ENCODE peak calls at places on chromosomes 6 and 20, in six cellular contexts. One of them, this sample, is unnamed.

GRCh38 chr6:81981812-81982211 is 229.3 kb upstream of the TENT5A start:
- DNase-seq in left ventricle myocardium inferior: no peak
- DNase-seq in HT1080: peak
- DNase-seq in stimulated activated naive B cell treated with anti-CD40 and anti-IgM and Interleukin-4, amounts not matched to agents 10 μg/mL and 1 μg/mL and 100 μg/mL, for 72 hours: no peak
- DNase-seq in activated naive CD4-positive, alpha-beta T cell: no peak
- DNase-seq in BJ: peak
- DNase-seq in this sample: peak

GRCh38 chr20:796916-797315 is 28.6 kb upstream of the SLC52A3 start:
- DNase-seq in HT1080: no peak
- DNase-seq in activated naive CD4-positive, alpha-beta T cell: no peak
- DNase-seq in BJ: no peak
- DNase-seq in left ventricle myocardium inferior: no peak
- DNase-seq in stimulated activated naive B cell treated with anti-CD40 and anti-IgM and Interleukin-4, amounts not matched to agents 10 μg/mL and 1 μg/mL and 100 μg/mL, for 72 hours: no peak
- DNase-seq in this sample: no peak

GRCh38 chr20:63232235-63233060 is 3.3 kb upstream of the BIRC7 start:
- DNase-seq in left ventricle myocardium inferior: no peak
- DNase-seq in BJ: peak
- DNase-seq in activated naive CD4-positive, alpha-beta T cell: no peak
- DNase-seq in stimulated activated naive B cell treated with anti-CD40 and anti-IgM and Interleukin-4, amounts not matched to agents 10 μg/mL and 1 μg/mL and 100 μg/mL, for 72 hours: no peak
- DNase-seq in HT1080: peak
- DNase-seq in this sample: peak

GRCh38 chr6:99233219-99233618 is 116.3 kb downstream of the FAXC start:
- DNase-seq in BJ: no peak
- DNase-seq in stimulated activated naive B cell treated with anti-CD40 and anti-IgM and Interleukin-4, amounts not matched to agents 10 μg/mL and 1 μg/mL and 100 μg/mL, for 72 hours: no peak
- DNase-seq in left ventricle myocardium inferior: no peak
- DNase-seq in HT1080: no peak
- DNase-seq in activated naive CD4-positive, alpha-beta T cell: no peak
- DNase-seq in this sample: no peak

GRCh38 chr6:139744891-139745290 is 370.4 kb upstream of the CITED2 start:
- DNase-seq in HT1080: no peak
- DNase-seq in left ventricle myocardium inferior: no peak
- DNase-seq in BJ: no peak
- DNase-seq in stimulated activated naive B cell treated with anti-CD40 and anti-IgM and Interleukin-4, amounts not matched to agents 10 μg/mL and 1 μg/mL and 100 μg/mL, for 72 hours: no peak
- DNase-seq in activated naive CD4-positive, alpha-beta T cell: no peak
- DNase-seq in this sample: no peak

GRCh38 chr6:14838041-14838596 is 407.8 kb upstream of the JARID2 start:
- DNase-seq in BJ: no peak
- DNase-seq in HT1080: no peak
- DNase-seq in stimulated activated naive B cell treated with anti-CD40 and anti-IgM and Interleukin-4, amounts not matched to agents 10 μg/mL and 1 μg/mL and 100 μg/mL, for 72 hours: no peak
- DNase-seq in activated naive CD4-positive, alpha-beta T cell: no peak
- DNase-seq in left ventricle myocardium inferior: no peak
- DNase-seq in this sample: no peak

GRCh38 chr6:32973144-32973854 is 4.9 kb downstream of the BRD2 start:
- DNase-seq in stimulated activated naive B cell treated with anti-CD40 and anti-IgM and Interleukin-4, amounts not matched to agents 10 μg/mL and 1 μg/mL and 100 μg/mL, for 72 hours: peak
- DNase-seq in HT1080: peak
- DNase-seq in activated naive CD4-positive, alpha-beta T cell: no peak
- DNase-seq in left ventricle myocardium inferior: no peak
- DNase-seq in BJ: no peak
- DNase-seq in this sample: no peak

GRCh38 chr20:58196402-58197184 is 31.9 kb downstream of the ANKRD60 start:
- DNase-seq in BJ: no peak
- DNase-seq in stimulated activated naive B cell treated with anti-CD40 and anti-IgM and Interleukin-4, amounts not matched to agents 10 μg/mL and 1 μg/mL and 100 μg/mL, for 72 hours: no peak
- DNase-seq in left ventricle myocardium inferior: no peak
- DNase-seq in activated naive CD4-positive, alpha-beta T cell: no peak
- DNase-seq in HT1080: no peak
- DNase-seq in this sample: no peak

GRCh38 chr20:5127204-5127858 is 523 bp downstream of the CDS2 start:
- DNase-seq in activated naive CD4-positive, alpha-beta T cell: peak
- DNase-seq in stimulated activated naive B cell treated with anti-CD40 and anti-IgM and Interleukin-4, amounts not matched to agents 10 μg/mL and 1 μg/mL and 100 μg/mL, for 72 hours: peak
- DNase-seq in left ventricle myocardium inferior: peak
- DNase-seq in BJ: no peak
- DNase-seq in HT1080: peak
- DNase-seq in this sample: no peak

GRCh38 chr6:14472964-14473363 is 355.4 kb downstream of the CD83 start:
- DNase-seq in HT1080: no peak
- DNase-seq in activated naive CD4-positive, alpha-beta T cell: no peak
- DNase-seq in stimulated activated naive B cell treated with anti-CD40 and anti-IgM and Interleukin-4, amounts not matched to agents 10 μg/mL and 1 μg/mL and 100 μg/mL, for 72 hours: no peak
- DNase-seq in BJ: no peak
- DNase-seq in left ventricle myocardium inferior: no peak
- DNase-seq in this sample: no peak

GRCh38 chr20:41058007-41058673 is 29.5 kb downstream of the TOP1 start:
- DNase-seq in left ventricle myocardium inferior: no peak
- DNase-seq in BJ: peak
- DNase-seq in activated naive CD4-positive, alpha-beta T cell: no peak
- DNase-seq in stimulated activated naive B cell treated with anti-CD40 and anti-IgM and Interleukin-4, amounts not matched to agents 10 μg/mL and 1 μg/mL and 100 μg/mL, for 72 hours: no peak
- DNase-seq in HT1080: peak
- DNase-seq in this sample: no peak

GRCh38 chr20:33516882-33517281 is 27.0 kb downstream of the CBFA2T2 start:
- DNase-seq in activated naive CD4-positive, alpha-beta T cell: no peak
- DNase-seq in stimulated activated naive B cell treated with anti-CD40 and anti-IgM and Interleukin-4, amounts not matched to agents 10 μg/mL and 1 μg/mL and 100 μg/mL, for 72 hours: no peak
- DNase-seq in HT1080: no peak
- DNase-seq in left ventricle myocardium inferior: no peak
- DNase-seq in BJ: no peak
- DNase-seq in this sample: no peak

GRCh38 chr20:11432407-11432806 is 485.3 kb upstream of the BTBD3 start:
- DNase-seq in BJ: no peak
- DNase-seq in left ventricle myocardium inferior: no peak
- DNase-seq in HT1080: peak
- DNase-seq in activated naive CD4-positive, alpha-beta T cell: no peak
- DNase-seq in stimulated activated naive B cell treated with anti-CD40 and anti-IgM and Interleukin-4, amounts not matched to agents 10 μg/mL and 1 μg/mL and 100 μg/mL, for 72 hours: no peak
- DNase-seq in this sample: peak

GRCh38 chr6:4382362-4382853 is 247.0 kb upstream of the ECI2 start:
- DNase-seq in HT1080: no peak
- DNase-seq in BJ: no peak
- DNase-seq in activated naive CD4-positive, alpha-beta T cell: no peak
- DNase-seq in left ventricle myocardium inferior: no peak
- DNase-seq in stimulated activated naive B cell treated with anti-CD40 and anti-IgM and Interleukin-4, amounts not matched to agents 10 μg/mL and 1 μg/mL and 100 μg/mL, for 72 hours: no peak
- DNase-seq in this sample: no peak

GRCh38 chr6:137247724-137248123 is 28.5 kb upstream of the IFNGR1 start:
- DNase-seq in HT1080: no peak
- DNase-seq in activated naive CD4-positive, alpha-beta T cell: no peak
- DNase-seq in left ventricle myocardium inferior: no peak
- DNase-seq in stimulated activated naive B cell treated with anti-CD40 and anti-IgM and Interleukin-4, amounts not matched to agents 10 μg/mL and 1 μg/mL and 100 μg/mL, for 72 hours: no peak
- DNase-seq in BJ: no peak
- DNase-seq in this sample: no peak

GRCh38 chr6:90068264-90068663 is 174.0 kb downstream of the GJA10 start:
- DNase-seq in BJ: no peak
- DNase-seq in left ventricle myocardium inferior: no peak
- DNase-seq in activated naive CD4-positive, alpha-beta T cell: no peak
- DNase-seq in stimulated activated naive B cell treated with anti-CD40 and anti-IgM and Interleukin-4, amounts not matched to agents 10 μg/mL and 1 μg/mL and 100 μg/mL, for 72 hours: no peak
- DNase-seq in HT1080: peak
- DNase-seq in this sample: peak

GRCh38 chr6:71373943-71374342 is 85.3 kb downstream of the OGFRL1 start:
- DNase-seq in left ventricle myocardium inferior: no peak
- DNase-seq in stimulated activated naive B cell treated with anti-CD40 and anti-IgM and Interleukin-4, amounts not matched to agents 10 μg/mL and 1 μg/mL and 100 μg/mL, for 72 hours: no peak
- DNase-seq in BJ: no peak
- DNase-seq in HT1080: no peak
- DNase-seq in activated naive CD4-positive, alpha-beta T cell: no peak
- DNase-seq in this sample: no peak

GRCh38 chr6:82877213-82878195 is 188.1 kb downstream of the UBE3D start:
- DNase-seq in stimulated activated naive B cell treated with anti-CD40 and anti-IgM and Interleukin-4, amounts not matched to agents 10 μg/mL and 1 μg/mL and 100 μg/mL, for 72 hours: no peak
- DNase-seq in HT1080: peak
- DNase-seq in left ventricle myocardium inferior: no peak
- DNase-seq in activated naive CD4-positive, alpha-beta T cell: no peak
- DNase-seq in BJ: no peak
- DNase-seq in this sample: no peak

GRCh38 chr20:25282034-25282781 is 34.3 kb downstream of the PYGB start:
- DNase-seq in BJ: no peak
- DNase-seq in stimulated activated naive B cell treated with anti-CD40 and anti-IgM and Interleukin-4, amounts not matched to agents 10 μg/mL and 1 μg/mL and 100 μg/mL, for 72 hours: no peak
- DNase-seq in activated naive CD4-positive, alpha-beta T cell: no peak
- DNase-seq in HT1080: no peak
- DNase-seq in left ventricle myocardium inferior: peak
- DNase-seq in this sample: no peak

GRCh38 chr20:38863024-38863851 is 57.7 kb downstream of the PPP1R16B start:
- DNase-seq in left ventricle myocardium inferior: no peak
- DNase-seq in BJ: no peak
- DNase-seq in stimulated activated naive B cell treated with anti-CD40 and anti-IgM and Interleukin-4, amounts not matched to agents 10 μg/mL and 1 μg/mL and 100 μg/mL, for 72 hours: peak
- DNase-seq in HT1080: no peak
- DNase-seq in activated naive CD4-positive, alpha-beta T cell: no peak
- DNase-seq in this sample: no peak

GRCh38 chr6:36940027-36940426 is 14.5 kb upstream of the PI16 start:
- DNase-seq in stimulated activated naive B cell treated with anti-CD40 and anti-IgM and Interleukin-4, amounts not matched to agents 10 μg/mL and 1 μg/mL and 100 μg/mL, for 72 hours: no peak
- DNase-seq in BJ: no peak
- DNase-seq in left ventricle myocardium inferior: no peak
- DNase-seq in HT1080: no peak
- DNase-seq in activated naive CD4-positive, alpha-beta T cell: no peak
- DNase-seq in this sample: no peak

GRCh38 chr20:46009847-46010246 is 1.1 kb downstream of the MMP9 start:
- DNase-seq in activated naive CD4-positive, alpha-beta T cell: no peak
- DNase-seq in HT1080: no peak
- DNase-seq in BJ: no peak
- DNase-seq in stimulated activated naive B cell treated with anti-CD40 and anti-IgM and Interleukin-4, amounts not matched to agents 10 μg/mL and 1 μg/mL and 100 μg/mL, for 72 hours: no peak
- DNase-seq in left ventricle myocardium inferior: no peak
- DNase-seq in this sample: no peak

GRCh38 chr6:143620461-143620860 is 57.3 kb upstream of the PHACTR2 start:
- DNase-seq in BJ: no peak
- DNase-seq in activated naive CD4-positive, alpha-beta T cell: no peak
- DNase-seq in stimulated activated naive B cell treated with anti-CD40 and anti-IgM and Interleukin-4, amounts not matched to agents 10 μg/mL and 1 μg/mL and 100 μg/mL, for 72 hours: no peak
- DNase-seq in HT1080: no peak
- DNase-seq in left ventricle myocardium inferior: no peak
- DNase-seq in this sample: no peak

GRCh38 chr20:23126281-23127061 is 40.3 kb upstream of the CD93 start:
- DNase-seq in stimulated activated naive B cell treated with anti-CD40 and anti-IgM and Interleukin-4, amounts not matched to agents 10 μg/mL and 1 μg/mL and 100 μg/mL, for 72 hours: no peak
- DNase-seq in BJ: no peak
- DNase-seq in HT1080: no peak
- DNase-seq in activated naive CD4-positive, alpha-beta T cell: no peak
- DNase-seq in left ventricle myocardium inferior: no peak
- DNase-seq in this sample: no peak

GRCh38 chr6:133587841-133588240 is 301.1 kb upstream of the TCF21 start:
- DNase-seq in BJ: peak
- DNase-seq in left ventricle myocardium inferior: no peak
- DNase-seq in activated naive CD4-positive, alpha-beta T cell: no peak
- DNase-seq in HT1080: no peak
- DNase-seq in stimulated activated naive B cell treated with anti-CD40 and anti-IgM and Interleukin-4, amounts not matched to agents 10 μg/mL and 1 μg/mL and 100 μg/mL, for 72 hours: no peak
- DNase-seq in this sample: no peak

GRCh38 chr6:4608361-4609115 is 167.7 kb upstream of the CDYL start:
- DNase-seq in left ventricle myocardium inferior: no peak
- DNase-seq in stimulated activated naive B cell treated with anti-CD40 and anti-IgM and Interleukin-4, amounts not matched to agents 10 μg/mL and 1 μg/mL and 100 μg/mL, for 72 hours: no peak
- DNase-seq in HT1080: no peak
- DNase-seq in BJ: no peak
- DNase-seq in activated naive CD4-positive, alpha-beta T cell: no peak
- DNase-seq in this sample: no peak

GRCh38 chr6:15791401-15792137 is 128.7 kb upstream of the DTNBP1 start:
- DNase-seq in stimulated activated naive B cell treated with anti-CD40 and anti-IgM and Interleukin-4, amounts not matched to agents 10 μg/mL and 1 μg/mL and 100 μg/mL, for 72 hours: no peak
- DNase-seq in left ventricle myocardium inferior: no peak
- DNase-seq in BJ: no peak
- DNase-seq in activated naive CD4-positive, alpha-beta T cell: no peak
- DNase-seq in HT1080: no peak
- DNase-seq in this sample: no peak

GRCh38 chr6:125780540-125781306 is 10.0 kb upstream of the NCOA7 start:
- DNase-seq in HT1080: peak
- DNase-seq in left ventricle myocardium inferior: peak
- DNase-seq in stimulated activated naive B cell treated with anti-CD40 and anti-IgM and Interleukin-4, amounts not matched to agents 10 μg/mL and 1 μg/mL and 100 μg/mL, for 72 hours: peak
- DNase-seq in activated naive CD4-positive, alpha-beta T cell: peak
- DNase-seq in BJ: no peak
- DNase-seq in this sample: peak

GRCh38 chr20:47606414-47607207 is 104.9 kb downstream of the NCOA3 start:
- DNase-seq in activated naive CD4-positive, alpha-beta T cell: no peak
- DNase-seq in stimulated activated naive B cell treated with anti-CD40 and anti-IgM and Interleukin-4, amounts not matched to agents 10 μg/mL and 1 μg/mL and 100 μg/mL, for 72 hours: no peak
- DNase-seq in left ventricle myocardium inferior: no peak
- DNase-seq in BJ: no peak
- DNase-seq in HT1080: no peak
- DNase-seq in this sample: no peak

GRCh38 chr6:107532707-107533106 is 42.8 kb downstream of the SOBP start:
- DNase-seq in BJ: no peak
- DNase-seq in activated naive CD4-positive, alpha-beta T cell: no peak
- DNase-seq in HT1080: no peak
- DNase-seq in left ventricle myocardium inferior: peak
- DNase-seq in stimulated activated naive B cell treated with anti-CD40 and anti-IgM and Interleukin-4, amounts not matched to agents 10 μg/mL and 1 μg/mL and 100 μg/mL, for 72 hours: no peak
- DNase-seq in this sample: no peak

GRCh38 chr6:108250240-108250866 is 10.5 kb downstream of the SNX3 start:
- DNase-seq in activated naive CD4-positive, alpha-beta T cell: no peak
- DNase-seq in HT1080: peak
- DNase-seq in left ventricle myocardium inferior: no peak
- DNase-seq in stimulated activated naive B cell treated with anti-CD40 and anti-IgM and Interleukin-4, amounts not matched to agents 10 μg/mL and 1 μg/mL and 100 μg/mL, for 72 hours: no peak
- DNase-seq in BJ: no peak
- DNase-seq in this sample: no peak

GRCh38 chr6:165480916-165481315 is 171.5 kb upstream of the C6orf118 start:
- DNase-seq in activated naive CD4-positive, alpha-beta T cell: no peak
- DNase-seq in HT1080: no peak
- DNase-seq in BJ: no peak
- DNase-seq in stimulated activated naive B cell treated with anti-CD40 and anti-IgM and Interleukin-4, amounts not matched to agents 10 μg/mL and 1 μg/mL and 100 μg/mL, for 72 hours: no peak
- DNase-seq in left ventricle myocardium inferior: no peak
- DNase-seq in this sample: no peak

GRCh38 chr20:22579711-22580697 is 4.4 kb downstream of the FOXA2 start:
- DNase-seq in HT1080: no peak
- DNase-seq in activated naive CD4-positive, alpha-beta T cell: no peak
- DNase-seq in BJ: no peak
- DNase-seq in stimulated activated naive B cell treated with anti-CD40 and anti-IgM and Interleukin-4, amounts not matched to agents 10 μg/mL and 1 μg/mL and 100 μg/mL, for 72 hours: no peak
- DNase-seq in left ventricle myocardium inferior: no peak
- DNase-seq in this sample: no peak

GRCh38 chr20:38272961-38273360 is 12.4 kb upstream of the KIAA1755 start:
- DNase-seq in HT1080: peak
- DNase-seq in left ventricle myocardium inferior: no peak
- DNase-seq in stimulated activated naive B cell treated with anti-CD40 and anti-IgM and Interleukin-4, amounts not matched to agents 10 μg/mL and 1 μg/mL and 100 μg/mL, for 72 hours: no peak
- DNase-seq in activated naive CD4-positive, alpha-beta T cell: no peak
- DNase-seq in BJ: no peak
- DNase-seq in this sample: no peak

GRCh38 chr20:13819885-13820645 is 35.2 kb downstream of the NDUFAF5 start:
- DNase-seq in HT1080: peak
- DNase-seq in BJ: peak
- DNase-seq in activated naive CD4-positive, alpha-beta T cell: no peak
- DNase-seq in stimulated activated naive B cell treated with anti-CD40 and anti-IgM and Interleukin-4, amounts not matched to agents 10 μg/mL and 1 μg/mL and 100 μg/mL, for 72 hours: no peak
- DNase-seq in left ventricle myocardium inferior: no peak
- DNase-seq in this sample: peak

GRCh38 chr6:1381397-1382330 is 7.7 kb upstream of the FOXF2 start:
- DNase-seq in left ventricle myocardium inferior: no peak
- DNase-seq in HT1080: peak
- DNase-seq in activated naive CD4-positive, alpha-beta T cell: peak
- DNase-seq in stimulated activated naive B cell treated with anti-CD40 and anti-IgM and Interleukin-4, amounts not matched to agents 10 μg/mL and 1 μg/mL and 100 μg/mL, for 72 hours: peak
- DNase-seq in BJ: no peak
- DNase-seq in this sample: no peak

GRCh38 chr6:129469070-129469662 is 240.8 kb downstream of the ARHGAP18 start:
- DNase-seq in BJ: no peak
- DNase-seq in left ventricle myocardium inferior: no peak
- DNase-seq in stimulated activated naive B cell treated with anti-CD40 and anti-IgM and Interleukin-4, amounts not matched to agents 10 μg/mL and 1 μg/mL and 100 μg/mL, for 72 hours: no peak
- DNase-seq in activated naive CD4-positive, alpha-beta T cell: no peak
- DNase-seq in HT1080: peak
- DNase-seq in this sample: no peak

GRCh38 chr6:4351857-4352669 is 216.7 kb upstream of the ECI2 start:
- DNase-seq in activated naive CD4-positive, alpha-beta T cell: no peak
- DNase-seq in BJ: peak
- DNase-seq in HT1080: peak
- DNase-seq in stimulated activated naive B cell treated with anti-CD40 and anti-IgM and Interleukin-4, amounts not matched to agents 10 μg/mL and 1 μg/mL and 100 μg/mL, for 72 hours: no peak
- DNase-seq in left ventricle myocardium inferior: peak
- DNase-seq in this sample: peak

GRCh38 chr6:1970151-1970561 is 275.2 kb downstream of the GMDS start:
- DNase-seq in HT1080: no peak
- DNase-seq in activated naive CD4-positive, alpha-beta T cell: no peak
- DNase-seq in BJ: no peak
- DNase-seq in stimulated activated naive B cell treated with anti-CD40 and anti-IgM and Interleukin-4, amounts not matched to agents 10 μg/mL and 1 μg/mL and 100 μg/mL, for 72 hours: no peak
- DNase-seq in left ventricle myocardium inferior: no peak
- DNase-seq in this sample: no peak